ENCODE peak calls at places on chromosomes 3 and 15, in four cellular contexts. One of them, this sample, is unnamed.

GRCh38 chr3:196740476-196741400 is 1.1 kb downstream of the PAK2 start:
- DNase-seq in WTC11: no peak
- DNase-seq in ACHN: peak
- DNase-seq in HFF-Myc: no peak
- DNase-seq in this sample: peak

GRCh38 chr3:79558943-79559342 is 208.9 kb downstream of the ROBO1 start:
- DNase-seq in WTC11: no peak
- DNase-seq in ACHN: no peak
- DNase-seq in HFF-Myc: no peak
- DNase-seq in this sample: no peak

GRCh38 chr3:58242340-58242739 is 4.7 kb downstream of the ABHD6 start:
- DNase-seq in WTC11: no peak
- DNase-seq in ACHN: no peak
- DNase-seq in HFF-Myc: no peak
- DNase-seq in this sample: no peak

GRCh38 chr3:152235709-152236298 is 32.9 kb upstream of the MBNL1 start:
- DNase-seq in WTC11: no peak
- DNase-seq in ACHN: peak
- DNase-seq in HFF-Myc: no peak
- DNase-seq in this sample: no peak

GRCh38 chr3:125605771-125606170 is 10.5 kb upstream of the OSBPL11 start:
- DNase-seq in WTC11: no peak
- DNase-seq in ACHN: no peak
- DNase-seq in HFF-Myc: no peak
- DNase-seq in this sample: no peak

GRCh38 chr3:138220788-138221187 is 33.7 kb downstream of the ARMC8 start:
- DNase-seq in WTC11: no peak
- DNase-seq in ACHN: no peak
- DNase-seq in HFF-Myc: no peak
- DNase-seq in this sample: no peak

GRCh38 chr3:39189648-39190269 is 2.6 kb downstream of the XIRP1 start:
- DNase-seq in WTC11: peak
- DNase-seq in ACHN: peak
- DNase-seq in HFF-Myc: no peak
- DNase-seq in this sample: peak

GRCh38 chr3:98961161-98962155 is 60.0 kb upstream of the DCBLD2 start:
- DNase-seq in WTC11: no peak
- DNase-seq in ACHN: no peak
- DNase-seq in HFF-Myc: no peak
- DNase-seq in this sample: no peak

GRCh38 chr15:57427367-57427821 is 51.1 kb downstream of the CGNL1 start:
- DNase-seq in WTC11: peak
- DNase-seq in ACHN: peak
- DNase-seq in HFF-Myc: no peak
- DNase-seq in this sample: no peak

GRCh38 chr15:100767002-100767825 is 112.4 kb upstream of the ALDH1A3 start:
- DNase-seq in WTC11: peak
- DNase-seq in ACHN: no peak
- DNase-seq in HFF-Myc: no peak
- DNase-seq in this sample: no peak

This sample was measured in glutamatergic neuron.